ENCODE peak calls at places on chromosomes 1 and 21, in six cellular contexts. M is EH; L is CD4-positive, CD25-positive, alpha-beta regulatory T cell; P is AG04450; V is lower leg skin; Q is OCI-LY7. H is an unnamed sample.

GRCh38 chr1:115182012-115182715 is 92.9 kb upstream of the TSPAN2 start:
- DNase-seq in M (peak; percentile 60), L (no peak), P (no peak), V (no peak), Q (no peak), H (no peak)

GRCh38 chr1:32525053-32525452 is 14.2 kb upstream of the ZBTB8A start:
- DNase-seq in M (no peak), L (no peak), P (no peak), V (no peak), Q (no peak), H (no peak)

GRCh38 chr1:26950602-26951001 is 9.7 kb downstream of the KDF1 start:
- DNase-seq in M (no peak), L (no peak), P (no peak), V (no peak), Q (no peak), H (no peak)

GRCh38 chr1:159889821-159890252 is 10.1 kb downstream of the CFAP45 start:
- DNase-seq in M (peak; percentile 99), L (peak; percentile 47), P (peak; percentile 78), V (peak; percentile 46), Q (peak; percentile 59), H (no peak)

GRCh38 chr21:34874689-34875513 is 174.2 kb downstream of the RUNX1 start:
- DNase-seq in M (no peak), L (no peak), P (no peak), V (no peak), Q (peak; percentile 56), H (no peak)

GRCh38 chr1:22747021-22747734 is 36.5 kb downstream of the EPHB2 start:
- DNase-seq in M (peak; percentile 81), L (no peak), P (peak; percentile 61), V (no peak), Q (no peak), H (no peak)

GRCh38 chr1:245687636-245688535 is 533.1 kb downstream of the KIF26B start:
- DNase-seq in M (no peak), L (no peak), P (no peak), V (no peak), Q (no peak), H (no peak)

GRCh38 chr1:95752515-95753381 is 518.7 kb downstream of the RWDD3 start:
- DNase-seq in M (no peak), L (no peak), P (no peak), V (no peak), Q (no peak), H (no peak)

GRCh38 chr1:177996957-177997356 is 27.1 kb upstream of the SEC16B start:
- DNase-seq in M (no peak), L (no peak), P (no peak), V (no peak), Q (no peak), H (no peak)

GRCh38 chr1:224733021-224733911 is 117.1 kb downstream of the CNIH3 start:
- DNase-seq in M (peak; percentile 27), L (no peak), P (no peak), V (peak; percentile 40), Q (no peak), H (no peak)

GRCh38 chr1:205986848-205987247 is 16.3 kb downstream of the RAB7B start:
- DNase-seq in M (no peak), L (no peak), P (no peak), V (no peak), Q (no peak), H (no peak)

GRCh38 chr21:41064951-41065350 is 103.0 kb upstream of the BACE2 start:
- DNase-seq in M (no peak), L (no peak), P (no peak), V (no peak), Q (no peak), H (no peak)

GRCh38 chr1:201652180-201652579 is 113.3 kb downstream of the NAV1 start:
- DNase-seq in M (no peak), L (no peak), P (no peak), V (no peak), Q (no peak), H (no peak)